ENCODE peak calls at places on chromosomes 1 and 21, in nine cellular contexts. One of them, this sample, is unnamed.

GRCh38 chr1:61049850-61050540 is 32.4 kb upstream of the NFIA start:
- DNase-seq in activated CD4-positive, alpha-beta T cell treated with anti-CD3 and anti-CD28 coated beads, Interleukin-2, amount 10 ng/mL, durations not matched to agents 7 days and 5 days: peak; percentile 87
- DNase-seq in H4: peak; percentile 78
- DNase-seq in activated naive CD4-positive, alpha-beta T cell treated with Interleukin-2 at 50 U/mL for 16 hours: peak; percentile 93
- DNase-seq in NCI-H187: peak; percentile 28
- DNase-seq in stimulated activated CD8-positive, alpha-beta memory T cell treated with anti-CD3 and anti-CD28 coated beads, Interleukin-2, amount 100 ng/mL, for 48 hours: peak; percentile 88
- DNase-seq in AG08396: peak; percentile 92
- DNase-seq in ovary: peak; percentile 97
- DNase-seq in Peyer's patch: peak; percentile 95
- DNase-seq in this sample: peak; percentile 80

GRCh38 chr1:27021347-27022031 is 8.8 kb upstream of the TENT5B start:
- DNase-seq in activated CD4-positive, alpha-beta T cell treated with anti-CD3 and anti-CD28 coated beads, Interleukin-2, amount 10 ng/mL, durations not matched to agents 7 days and 5 days: no peak
- DNase-seq in H4: no peak
- DNase-seq in activated naive CD4-positive, alpha-beta T cell treated with Interleukin-2 at 50 U/mL for 16 hours: no peak
- DNase-seq in NCI-H187: no peak
- DNase-seq in stimulated activated CD8-positive, alpha-beta memory T cell treated with anti-CD3 and anti-CD28 coated beads, Interleukin-2, amount 100 ng/mL, for 48 hours: no peak
- DNase-seq in AG08396: no peak
- DNase-seq in ovary: no peak
- DNase-seq in Peyer's patch: no peak
- DNase-seq in this sample: no peak

GRCh38 chr1:56933161-56933560 is 32.7 kb downstream of the C8B start:
- DNase-seq in activated CD4-positive, alpha-beta T cell treated with anti-CD3 and anti-CD28 coated beads, Interleukin-2, amount 10 ng/mL, durations not matched to agents 7 days and 5 days: no peak
- DNase-seq in H4: no peak
- DNase-seq in activated naive CD4-positive, alpha-beta T cell treated with Interleukin-2 at 50 U/mL for 16 hours: no peak
- DNase-seq in NCI-H187: no peak
- DNase-seq in stimulated activated CD8-positive, alpha-beta memory T cell treated with anti-CD3 and anti-CD28 coated beads, Interleukin-2, amount 100 ng/mL, for 48 hours: no peak
- DNase-seq in AG08396: no peak
- DNase-seq in ovary: no peak
- DNase-seq in Peyer's patch: no peak
- DNase-seq in this sample: no peak

GRCh38 chr1:198577444-198577843 is 37.0 kb upstream of the ATP6V1G3 start:
- DNase-seq in activated CD4-positive, alpha-beta T cell treated with anti-CD3 and anti-CD28 coated beads, Interleukin-2, amount 10 ng/mL, durations not matched to agents 7 days and 5 days: no peak
- DNase-seq in H4: peak; percentile 43
- DNase-seq in activated naive CD4-positive, alpha-beta T cell treated with Interleukin-2 at 50 U/mL for 16 hours: no peak
- DNase-seq in NCI-H187: no peak
- DNase-seq in stimulated activated CD8-positive, alpha-beta memory T cell treated with anti-CD3 and anti-CD28 coated beads, Interleukin-2, amount 100 ng/mL, for 48 hours: no peak
- DNase-seq in AG08396: peak; percentile 60
- DNase-seq in ovary: no peak
- DNase-seq in Peyer's patch: no peak
- DNase-seq in this sample: no peak

GRCh38 chr1:46181343-46182260 is 5.3 kb upstream of the P3R3URF start:
- DNase-seq in activated CD4-positive, alpha-beta T cell treated with anti-CD3 and anti-CD28 coated beads, Interleukin-2, amount 10 ng/mL, durations not matched to agents 7 days and 5 days: no peak
- DNase-seq in H4: peak; percentile 71
- DNase-seq in activated naive CD4-positive, alpha-beta T cell treated with Interleukin-2 at 50 U/mL for 16 hours: no peak
- DNase-seq in NCI-H187: no peak
- DNase-seq in stimulated activated CD8-positive, alpha-beta memory T cell treated with anti-CD3 and anti-CD28 coated beads, Interleukin-2, amount 100 ng/mL, for 48 hours: no peak
- DNase-seq in AG08396: no peak
- DNase-seq in ovary: no peak
- DNase-seq in Peyer's patch: no peak
- DNase-seq in this sample: peak; percentile 87

GRCh38 chr1:47228644-47229030 is 3.4 kb downstream of the TAL1 start:
- DNase-seq in activated CD4-positive, alpha-beta T cell treated with anti-CD3 and anti-CD28 coated beads, Interleukin-2, amount 10 ng/mL, durations not matched to agents 7 days and 5 days: no peak
- DNase-seq in H4: no peak
- DNase-seq in activated naive CD4-positive, alpha-beta T cell treated with Interleukin-2 at 50 U/mL for 16 hours: no peak
- DNase-seq in NCI-H187: no peak
- DNase-seq in stimulated activated CD8-positive, alpha-beta memory T cell treated with anti-CD3 and anti-CD28 coated beads, Interleukin-2, amount 100 ng/mL, for 48 hours: no peak
- DNase-seq in AG08396: peak; percentile 4
- DNase-seq in ovary: no peak
- DNase-seq in Peyer's patch: no peak
- DNase-seq in this sample: no peak

GRCh38 chr1:114338491-114338890 is 172.5 kb downstream of the TRIM33 start:
- DNase-seq in activated CD4-positive, alpha-beta T cell treated with anti-CD3 and anti-CD28 coated beads, Interleukin-2, amount 10 ng/mL, durations not matched to agents 7 days and 5 days: no peak
- DNase-seq in H4: no peak
- DNase-seq in activated naive CD4-positive, alpha-beta T cell treated with Interleukin-2 at 50 U/mL for 16 hours: no peak
- DNase-seq in NCI-H187: no peak
- DNase-seq in stimulated activated CD8-positive, alpha-beta memory T cell treated with anti-CD3 and anti-CD28 coated beads, Interleukin-2, amount 100 ng/mL, for 48 hours: no peak
- DNase-seq in AG08396: no peak
- DNase-seq in ovary: no peak
- DNase-seq in Peyer's patch: no peak
- DNase-seq in this sample: no peak

GRCh38 chr1:172946814-172947507 is 103.8 kb downstream of the TNFSF18 start:
- DNase-seq in activated CD4-positive, alpha-beta T cell treated with anti-CD3 and anti-CD28 coated beads, Interleukin-2, amount 10 ng/mL, durations not matched to agents 7 days and 5 days: no peak
- DNase-seq in H4: peak; percentile 30
- DNase-seq in activated naive CD4-positive, alpha-beta T cell treated with Interleukin-2 at 50 U/mL for 16 hours: no peak
- DNase-seq in NCI-H187: no peak
- DNase-seq in stimulated activated CD8-positive, alpha-beta memory T cell treated with anti-CD3 and anti-CD28 coated beads, Interleukin-2, amount 100 ng/mL, for 48 hours: no peak
- DNase-seq in AG08396: no peak
- DNase-seq in ovary: no peak
- DNase-seq in Peyer's patch: no peak
- DNase-seq in this sample: no peak

GRCh38 chr1:160637821-160638539 is 8.9 kb downstream of the SLAMF1 start:
- DNase-seq in activated CD4-positive, alpha-beta T cell treated with anti-CD3 and anti-CD28 coated beads, Interleukin-2, amount 10 ng/mL, durations not matched to agents 7 days and 5 days: peak; percentile 74
- DNase-seq in H4: no peak
- DNase-seq in activated naive CD4-positive, alpha-beta T cell treated with Interleukin-2 at 50 U/mL for 16 hours: peak; percentile 51
- DNase-seq in NCI-H187: no peak
- DNase-seq in stimulated activated CD8-positive, alpha-beta memory T cell treated with anti-CD3 and anti-CD28 coated beads, Interleukin-2, amount 100 ng/mL, for 48 hours: no peak
- DNase-seq in AG08396: no peak
- DNase-seq in ovary: no peak
- DNase-seq in Peyer's patch: no peak
- DNase-seq in this sample: no peak

GRCh38 chr1:30818568-30819243 is 61.1 kb upstream of the LAPTM5 start:
- DNase-seq in activated CD4-positive, alpha-beta T cell treated with anti-CD3 and anti-CD28 coated beads, Interleukin-2, amount 10 ng/mL, durations not matched to agents 7 days and 5 days: no peak
- DNase-seq in H4: no peak
- DNase-seq in activated naive CD4-positive, alpha-beta T cell treated with Interleukin-2 at 50 U/mL for 16 hours: no peak
- DNase-seq in NCI-H187: no peak
- DNase-seq in stimulated activated CD8-positive, alpha-beta memory T cell treated with anti-CD3 and anti-CD28 coated beads, Interleukin-2, amount 100 ng/mL, for 48 hours: no peak
- DNase-seq in AG08396: no peak
- DNase-seq in ovary: no peak
- DNase-seq in Peyer's patch: no peak
- DNase-seq in this sample: no peak

GRCh38 chr21:42627527-42628289 is 25.7 kb upstream of the PDE9A start:
- DNase-seq in activated CD4-positive, alpha-beta T cell treated with anti-CD3 and anti-CD28 coated beads, Interleukin-2, amount 10 ng/mL, durations not matched to agents 7 days and 5 days: no peak
- DNase-seq in H4: no peak
- DNase-seq in activated naive CD4-positive, alpha-beta T cell treated with Interleukin-2 at 50 U/mL for 16 hours: no peak
- DNase-seq in NCI-H187: no peak
- DNase-seq in stimulated activated CD8-positive, alpha-beta memory T cell treated with anti-CD3 and anti-CD28 coated beads, Interleukin-2, amount 100 ng/mL, for 48 hours: no peak
- DNase-seq in AG08396: no peak
- DNase-seq in ovary: no peak
- DNase-seq in Peyer's patch: no peak
- DNase-seq in this sample: no peak

GRCh38 chr1:31739281-31739853 is 24.8 kb downstream of the ADGRB2 start:
- DNase-seq in activated CD4-positive, alpha-beta T cell treated with anti-CD3 and anti-CD28 coated beads, Interleukin-2, amount 10 ng/mL, durations not matched to agents 7 days and 5 days: peak; percentile 65
- DNase-seq in H4: no peak
- DNase-seq in activated naive CD4-positive, alpha-beta T cell treated with Interleukin-2 at 50 U/mL for 16 hours: peak; percentile 53
- DNase-seq in NCI-H187: no peak
- DNase-seq in stimulated activated CD8-positive, alpha-beta memory T cell treated with anti-CD3 and anti-CD28 coated beads, Interleukin-2, amount 100 ng/mL, for 48 hours: no peak
- DNase-seq in AG08396: no peak
- DNase-seq in ovary: no peak
- DNase-seq in Peyer's patch: no peak
- DNase-seq in this sample: no peak

GRCh38 chr1:115642168-115643072 is 650 bp downstream of the VANGL1 start:
- DNase-seq in activated CD4-positive, alpha-beta T cell treated with anti-CD3 and anti-CD28 coated beads, Interleukin-2, amount 10 ng/mL, durations not matched to agents 7 days and 5 days: peak; percentile 49
- DNase-seq in H4: peak; percentile 5
- DNase-seq in activated naive CD4-positive, alpha-beta T cell treated with Interleukin-2 at 50 U/mL for 16 hours: peak; percentile 17
- DNase-seq in NCI-H187: peak; percentile 67
- DNase-seq in stimulated activated CD8-positive, alpha-beta memory T cell treated with anti-CD3 and anti-CD28 coated beads, Interleukin-2, amount 100 ng/mL, for 48 hours: no peak
- DNase-seq in AG08396: peak; percentile 68
- DNase-seq in ovary: peak; percentile 59
- DNase-seq in Peyer's patch: peak; percentile 80
- DNase-seq in this sample: peak; percentile 51

GRCh38 chr1:65308781-65309316 is 494 bp upstream of the DNAJC6 start:
- DNase-seq in activated CD4-positive, alpha-beta T cell treated with anti-CD3 and anti-CD28 coated beads, Interleukin-2, amount 10 ng/mL, durations not matched to agents 7 days and 5 days: no peak
- DNase-seq in H4: no peak
- DNase-seq in activated naive CD4-positive, alpha-beta T cell treated with Interleukin-2 at 50 U/mL for 16 hours: no peak
- DNase-seq in NCI-H187: peak; percentile 48
- DNase-seq in stimulated activated CD8-positive, alpha-beta memory T cell treated with anti-CD3 and anti-CD28 coated beads, Interleukin-2, amount 100 ng/mL, for 48 hours: no peak
- DNase-seq in AG08396: no peak
- DNase-seq in ovary: no peak
- DNase-seq in Peyer's patch: no peak
- DNase-seq in this sample: no peak

GRCh38 chr1:247295746-247296145 is 35.9 kb downstream of the ZNF496 start:
- DNase-seq in activated CD4-positive, alpha-beta T cell treated with anti-CD3 and anti-CD28 coated beads, Interleukin-2, amount 10 ng/mL, durations not matched to agents 7 days and 5 days: no peak
- DNase-seq in H4: no peak
- DNase-seq in activated naive CD4-positive, alpha-beta T cell treated with Interleukin-2 at 50 U/mL for 16 hours: no peak
- DNase-seq in NCI-H187: no peak
- DNase-seq in stimulated activated CD8-positive, alpha-beta memory T cell treated with anti-CD3 and anti-CD28 coated beads, Interleukin-2, amount 100 ng/mL, for 48 hours: no peak
- DNase-seq in AG08396: no peak
- DNase-seq in ovary: no peak
- DNase-seq in Peyer's patch: no peak
- DNase-seq in this sample: no peak

GRCh38 chr1:97711858-97712257 is 209.0 kb downstream of the DPYD start:
- DNase-seq in activated CD4-positive, alpha-beta T cell treated with anti-CD3 and anti-CD28 coated beads, Interleukin-2, amount 10 ng/mL, durations not matched to agents 7 days and 5 days: no peak
- DNase-seq in H4: no peak
- DNase-seq in activated naive CD4-positive, alpha-beta T cell treated with Interleukin-2 at 50 U/mL for 16 hours: no peak
- DNase-seq in NCI-H187: no peak
- DNase-seq in stimulated activated CD8-positive, alpha-beta memory T cell treated with anti-CD3 and anti-CD28 coated beads, Interleukin-2, amount 100 ng/mL, for 48 hours: no peak
- DNase-seq in AG08396: no peak
- DNase-seq in ovary: no peak
- DNase-seq in Peyer's patch: no peak
- DNase-seq in this sample: no peak

GRCh38 chr1:210262167-210262896 is 29.7 kb downstream of the SERTAD4 start:
- DNase-seq in activated CD4-positive, alpha-beta T cell treated with anti-CD3 and anti-CD28 coated beads, Interleukin-2, amount 10 ng/mL, durations not matched to agents 7 days and 5 days: no peak
- DNase-seq in H4: peak; percentile 92
- DNase-seq in activated naive CD4-positive, alpha-beta T cell treated with Interleukin-2 at 50 U/mL for 16 hours: no peak
- DNase-seq in NCI-H187: no peak
- DNase-seq in stimulated activated CD8-positive, alpha-beta memory T cell treated with anti-CD3 and anti-CD28 coated beads, Interleukin-2, amount 100 ng/mL, for 48 hours: no peak
- DNase-seq in AG08396: peak; percentile 60
- DNase-seq in ovary: peak; percentile 40
- DNase-seq in Peyer's patch: no peak
- DNase-seq in this sample: peak; percentile 46

GRCh38 chr1:6584126-6585080 is 4.6 kb downstream of the ZBTB48 start:
- DNase-seq in activated CD4-positive, alpha-beta T cell treated with anti-CD3 and anti-CD28 coated beads, Interleukin-2, amount 10 ng/mL, durations not matched to agents 7 days and 5 days: no peak
- DNase-seq in H4: no peak
- DNase-seq in activated naive CD4-positive, alpha-beta T cell treated with Interleukin-2 at 50 U/mL for 16 hours: no peak
- DNase-seq in NCI-H187: no peak
- DNase-seq in stimulated activated CD8-positive, alpha-beta memory T cell treated with anti-CD3 and anti-CD28 coated beads, Interleukin-2, amount 100 ng/mL, for 48 hours: no peak
- DNase-seq in AG08396: no peak
- DNase-seq in ovary: no peak
- DNase-seq in Peyer's patch: no peak
- DNase-seq in this sample: no peak

GRCh38 chr1:151130837-151131586 is 15.4 kb downstream of the SEMA6C start:
- DNase-seq in activated CD4-positive, alpha-beta T cell treated with anti-CD3 and anti-CD28 coated beads, Interleukin-2, amount 10 ng/mL, durations not matched to agents 7 days and 5 days: peak; percentile 82
- DNase-seq in H4: no peak
- DNase-seq in activated naive CD4-positive, alpha-beta T cell treated with Interleukin-2 at 50 U/mL for 16 hours: peak; percentile 79
- DNase-seq in NCI-H187: peak; percentile 82
- DNase-seq in stimulated activated CD8-positive, alpha-beta memory T cell treated with anti-CD3 and anti-CD28 coated beads, Interleukin-2, amount 100 ng/mL, for 48 hours: peak; percentile 77
- DNase-seq in AG08396: peak; percentile 83
- DNase-seq in ovary: peak; percentile 95
- DNase-seq in Peyer's patch: peak; percentile 85
- DNase-seq in this sample: no peak

GRCh38 chr1:22545126-22545525 is 18.2 kb upstream of the EPHA8 start:
- DNase-seq in activated CD4-positive, alpha-beta T cell treated with anti-CD3 and anti-CD28 coated beads, Interleukin-2, amount 10 ng/mL, durations not matched to agents 7 days and 5 days: no peak
- DNase-seq in H4: no peak
- DNase-seq in activated naive CD4-positive, alpha-beta T cell treated with Interleukin-2 at 50 U/mL for 16 hours: no peak
- DNase-seq in NCI-H187: no peak
- DNase-seq in stimulated activated CD8-positive, alpha-beta memory T cell treated with anti-CD3 and anti-CD28 coated beads, Interleukin-2, amount 100 ng/mL, for 48 hours: no peak
- DNase-seq in AG08396: no peak
- DNase-seq in ovary: no peak
- DNase-seq in Peyer's patch: no peak
- DNase-seq in this sample: no peak

GRCh38 chr1:188822248-188822647 is 1655.4 kb downstream of the BRINP3 start:
- DNase-seq in activated CD4-positive, alpha-beta T cell treated with anti-CD3 and anti-CD28 coated beads, Interleukin-2, amount 10 ng/mL, durations not matched to agents 7 days and 5 days: no peak
- DNase-seq in H4: no peak
- DNase-seq in activated naive CD4-positive, alpha-beta T cell treated with Interleukin-2 at 50 U/mL for 16 hours: no peak
- DNase-seq in NCI-H187: no peak
- DNase-seq in stimulated activated CD8-positive, alpha-beta memory T cell treated with anti-CD3 and anti-CD28 coated beads, Interleukin-2, amount 100 ng/mL, for 48 hours: no peak
- DNase-seq in AG08396: no peak
- DNase-seq in ovary: no peak
- DNase-seq in Peyer's patch: no peak
- DNase-seq in this sample: peak; percentile 84

GRCh38 chr1:23720256-23720995 is 22.8 kb upstream of the ELOA start:
- DNase-seq in activated CD4-positive, alpha-beta T cell treated with anti-CD3 and anti-CD28 coated beads, Interleukin-2, amount 10 ng/mL, durations not matched to agents 7 days and 5 days: no peak
- DNase-seq in H4: no peak
- DNase-seq in activated naive CD4-positive, alpha-beta T cell treated with Interleukin-2 at 50 U/mL for 16 hours: peak; percentile 34
- DNase-seq in NCI-H187: no peak
- DNase-seq in stimulated activated CD8-positive, alpha-beta memory T cell treated with anti-CD3 and anti-CD28 coated beads, Interleukin-2, amount 100 ng/mL, for 48 hours: peak; percentile 16
- DNase-seq in AG08396: no peak
- DNase-seq in ovary: no peak
- DNase-seq in Peyer's patch: no peak
- DNase-seq in this sample: no peak

GRCh38 chr1:60173006-60173405 is 99.4 kb upstream of the C1orf87 start:
- DNase-seq in activated CD4-positive, alpha-beta T cell treated with anti-CD3 and anti-CD28 coated beads, Interleukin-2, amount 10 ng/mL, durations not matched to agents 7 days and 5 days: no peak
- DNase-seq in H4: no peak
- DNase-seq in activated naive CD4-positive, alpha-beta T cell treated with Interleukin-2 at 50 U/mL for 16 hours: no peak
- DNase-seq in NCI-H187: no peak
- DNase-seq in stimulated activated CD8-positive, alpha-beta memory T cell treated with anti-CD3 and anti-CD28 coated beads, Interleukin-2, amount 100 ng/mL, for 48 hours: no peak
- DNase-seq in AG08396: no peak
- DNase-seq in ovary: no peak
- DNase-seq in Peyer's patch: no peak
- DNase-seq in this sample: no peak

GRCh38 chr1:113242481-113242880 is 147.8 kb upstream of the MAGI3 start:
- DNase-seq in activated CD4-positive, alpha-beta T cell treated with anti-CD3 and anti-CD28 coated beads, Interleukin-2, amount 10 ng/mL, durations not matched to agents 7 days and 5 days: no peak
- DNase-seq in H4: no peak
- DNase-seq in activated naive CD4-positive, alpha-beta T cell treated with Interleukin-2 at 50 U/mL for 16 hours: no peak
- DNase-seq in NCI-H187: no peak
- DNase-seq in stimulated activated CD8-positive, alpha-beta memory T cell treated with anti-CD3 and anti-CD28 coated beads, Interleukin-2, amount 100 ng/mL, for 48 hours: no peak
- DNase-seq in AG08396: no peak
- DNase-seq in ovary: no peak
- DNase-seq in Peyer's patch: peak; percentile 86
- DNase-seq in this sample: no peak

GRCh38 chr1:48803474-48803873 is 26.8 kb upstream of the BEND5 start:
- DNase-seq in activated CD4-positive, alpha-beta T cell treated with anti-CD3 and anti-CD28 coated beads, Interleukin-2, amount 10 ng/mL, durations not matched to agents 7 days and 5 days: no peak
- DNase-seq in H4: no peak
- DNase-seq in activated naive CD4-positive, alpha-beta T cell treated with Interleukin-2 at 50 U/mL for 16 hours: no peak
- DNase-seq in NCI-H187: no peak
- DNase-seq in stimulated activated CD8-positive, alpha-beta memory T cell treated with anti-CD3 and anti-CD28 coated beads, Interleukin-2, amount 100 ng/mL, for 48 hours: no peak
- DNase-seq in AG08396: no peak
- DNase-seq in ovary: no peak
- DNase-seq in Peyer's patch: no peak
- DNase-seq in this sample: no peak

GRCh38 chr1:110726755-110727154 is 52.0 kb upstream of the KCNA3 start:
- DNase-seq in activated CD4-positive, alpha-beta T cell treated with anti-CD3 and anti-CD28 coated beads, Interleukin-2, amount 10 ng/mL, durations not matched to agents 7 days and 5 days: no peak
- DNase-seq in H4: no peak
- DNase-seq in activated naive CD4-positive, alpha-beta T cell treated with Interleukin-2 at 50 U/mL for 16 hours: no peak
- DNase-seq in NCI-H187: no peak
- DNase-seq in stimulated activated CD8-positive, alpha-beta memory T cell treated with anti-CD3 and anti-CD28 coated beads, Interleukin-2, amount 100 ng/mL, for 48 hours: no peak
- DNase-seq in AG08396: no peak
- DNase-seq in ovary: no peak
- DNase-seq in Peyer's patch: no peak
- DNase-seq in this sample: no peak

GRCh38 chr1:31587720-31588423 is 11.6 kb downstream of the TINAGL1 start:
- DNase-seq in activated CD4-positive, alpha-beta T cell treated with anti-CD3 and anti-CD28 coated beads, Interleukin-2, amount 10 ng/mL, durations not matched to agents 7 days and 5 days: peak; percentile 52
- DNase-seq in H4: peak; percentile 58
- DNase-seq in activated naive CD4-positive, alpha-beta T cell treated with Interleukin-2 at 50 U/mL for 16 hours: peak; percentile 56
- DNase-seq in NCI-H187: no peak
- DNase-seq in stimulated activated CD8-positive, alpha-beta memory T cell treated with anti-CD3 and anti-CD28 coated beads, Interleukin-2, amount 100 ng/mL, for 48 hours: peak; percentile 45
- DNase-seq in AG08396: peak; percentile 76
- DNase-seq in ovary: peak; percentile 72
- DNase-seq in Peyer's patch: peak; percentile 84
- DNase-seq in this sample: peak; percentile 11

This sample was measured in NCI-H2171 treated with DMSO at 0.1 percent for 48 hours.